ENCODE peak calls at places on chromosomes 3 and 15, in five cellular contexts. J, M, D, G and V are unnamed samples.
A peak's percentile ranks its signal among the peaks of the same experiment; 100 is the strongest.

GRCh38 chr3:31704651-31705179 is 172.0 kb downstream of the STT3B start:
- DNase-seq in J (peak; percentile 76), M (no peak), D (peak; percentile 75), G (no peak), V (peak; percentile 77)

GRCh38 chr3:167166594-167167253 is 213.4 kb downstream of the ZBBX start:
- DNase-seq in J (no peak), M (no peak), D (no peak), G (peak; percentile 71), V (no peak)

GRCh38 chr3:4745240-4745620 is 234.0 kb upstream of the BHLHE40 start:
- DNase-seq in J (no peak), M (no peak), D (no peak), G (no peak), V (no peak)

GRCh38 chr15:79394231-79394630 is 37.9 kb upstream of the MINAR1 start:
- DNase-seq in J (peak; percentile 71), M (no peak), D (no peak), G (no peak), V (no peak)

GRCh38 chr3:147654827-147655226 is 245.7 kb downstream of the ZIC1 start:
- DNase-seq in J (peak; percentile 54), M (no peak), D (no peak), G (no peak), V (no peak)

GRCh38 chr3:169699070-169699469 is 35.6 kb upstream of the MECOM start:
- DNase-seq in J (peak; percentile 19), M (no peak), D (no peak), G (no peak), V (no peak)

GRCh38 chr15:80161473-80162016 is 8.7 kb downstream of the FAH start:
- DNase-seq in J (no peak), M (no peak), D (no peak), G (no peak), V (no peak)

GRCh38 chr3:67884345-67884744 is 229.9 kb upstream of the SUCLG2 start:
- DNase-seq in J (no peak), M (no peak), D (no peak), G (no peak), V (no peak)

GRCh38 chr3:42763023-42763422 is 10.0 kb downstream of the CCDC13 start:
- DNase-seq in J (peak; percentile 59), M (peak; percentile 2), D (no peak), G (no peak), V (no peak)

GRCh38 chr3:37475435-37475834 is 301.1 kb upstream of the LRRFIP2 start:
- DNase-seq in J (peak; percentile 20), M (no peak), D (no peak), G (no peak), V (no peak)

GRCh38 chr15:39583586-39584265 is 2.8 kb downstream of the THBS1 start:
- DNase-seq in J (peak; percentile 60), M (no peak), D (no peak), G (peak; percentile 81), V (peak; percentile 66)

GRCh38 chr3:16529264-16529663 is 15.8 kb upstream of the RFTN1 start:
- DNase-seq in J (no peak), M (peak; percentile 43), D (no peak), G (no peak), V (no peak)

GRCh38 chr15:49045691-49046112 is 544 bp downstream of the SECISBP2L start:
- DNase-seq in J (peak; percentile 44), M (peak; percentile 68), D (no peak), G (no peak), V (no peak)

GRCh38 chr3:124409650-124410275 is 320.5 kb upstream of the UMPS start:
- DNase-seq in J (no peak), M (no peak), D (no peak), G (no peak), V (no peak)

DNA sequence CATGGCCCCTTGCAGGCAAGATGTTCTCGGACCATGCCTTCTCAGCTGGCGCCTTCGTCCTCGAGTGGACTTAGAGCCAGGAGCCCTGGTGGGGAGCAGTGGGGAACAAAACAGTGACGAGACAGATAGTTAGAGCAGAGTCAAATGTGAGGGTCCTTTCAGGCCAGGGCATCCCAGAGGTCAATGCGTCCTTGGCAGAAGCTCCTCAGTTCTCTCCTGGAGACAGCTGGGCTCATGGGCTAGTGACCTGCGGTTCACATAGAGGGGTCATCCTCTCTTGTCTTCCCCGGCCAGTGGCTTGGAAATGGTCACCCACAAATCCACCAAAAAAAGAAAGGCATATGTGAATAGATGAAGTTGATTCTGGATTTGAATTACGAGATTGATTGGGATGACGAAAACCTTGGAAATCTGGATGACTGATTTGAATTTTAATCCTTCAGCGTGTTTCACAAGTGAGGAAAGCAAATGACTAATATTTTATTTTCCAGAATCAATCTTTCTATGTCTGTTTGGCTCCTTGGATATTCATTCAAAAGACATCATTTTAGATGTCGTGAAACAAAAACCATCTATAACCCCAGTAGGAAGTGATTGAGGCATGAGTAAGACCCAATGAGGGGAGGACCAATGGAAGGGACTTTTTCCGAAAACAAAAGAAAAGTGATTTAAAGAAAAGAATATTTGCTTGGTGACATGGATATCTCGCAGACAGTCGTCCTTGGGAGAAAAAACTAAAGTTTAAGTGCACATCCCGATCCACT is 84.5 kb downstream of the ASB7 start:
- DNase-seq in J (peak; percentile 91), M (no peak), D (no peak), G (no peak), V (no peak)
- H3K4me3 ChIP-seq in J (peak overlapping the region; percentile 30), M (no peak overlapping the region), D (no peak overlapping the region), G (no peak overlapping the region), V (no peak overlapping the region)

GRCh38 chr3:60887574-60887973 is 363.7 kb downstream of the FHIT start:
- DNase-seq in J (no peak), M (no peak), D (no peak), G (no peak), V (no peak)
- H3K4me3 ChIP-seq in J (no peak overlapping the region), M (no peak overlapping the region), D (no peak overlapping the region), G (no peak overlapping the region), V (no peak overlapping the region)

DNA sequence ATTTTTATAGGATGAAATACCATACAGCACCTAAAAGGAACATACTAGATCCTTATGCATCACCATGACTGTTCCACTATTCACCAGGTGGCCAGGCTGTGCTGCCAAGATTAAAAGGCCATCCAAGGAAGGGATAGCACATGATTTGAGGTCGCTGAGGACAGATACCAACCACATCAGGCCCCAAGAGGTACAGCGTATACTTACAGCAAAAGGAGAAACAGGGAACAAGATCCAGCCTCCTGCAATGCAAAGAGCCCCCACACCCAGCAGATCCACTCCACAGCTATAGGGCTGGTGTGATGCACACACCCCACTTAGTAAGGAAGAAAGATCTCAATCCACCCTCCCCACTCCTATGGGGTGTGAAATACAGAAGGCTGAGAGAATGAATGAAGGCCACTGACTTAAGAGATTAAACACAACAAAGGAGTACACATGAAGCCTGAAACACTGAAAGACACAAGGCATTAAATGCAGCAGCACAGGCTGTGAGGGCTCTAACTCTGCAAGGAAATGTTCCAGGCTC is 32.0 kb upstream of the ZNF445 start:
- DNase-seq in J (peak; percentile 17), M (no peak), D (no peak), G (no peak), V (no peak)
- H3K4me3 ChIP-seq in J (peak overlapping the region; percentile 69), M (peak overlapping the region; percentile 82), D (peak overlapping the region; percentile 91), G (peak overlapping the region; percentile 97), V (peak overlapping the region; percentile 77)

GRCh38 chr3:112392393-112393359 is 59.7 kb downstream of the CD200 start:
- DNase-seq in J (no peak), M (no peak), D (no peak), G (no peak), V (no peak)

GRCh38 chr3:112388972-112389371 is 56.0 kb downstream of the CD200 start:
- DNase-seq in J (no peak), M (no peak), D (no peak), G (no peak), V (no peak)

GRCh38 chr3:112391648-112392047 is 58.7 kb downstream of the CD200 start:
- DNase-seq in J (no peak), M (no peak), D (no peak), G (no peak), V (no peak)

GRCh38 chr3:112389961-112390360 is 57.0 kb downstream of the CD200 start:
- DNase-seq in J (no peak), M (no peak), D (no peak), G (no peak), V (no peak)

GRCh38 chr3:112390783-112391641 is 58.1 kb downstream of the CD200 start:
- DNase-seq in J (peak; percentile 79), M (no peak), D (no peak), G (peak; percentile 63), V (no peak)
- H3K4me3 ChIP-seq in J (no peak overlapping the region), M (no peak overlapping the region), D (no peak overlapping the region), G (no peak overlapping the region), V (no peak overlapping the region)